ENCODE peak calls at places on chromosomes 3 and 15, in six cellular contexts. One of them, this sample, is unnamed.

GRCh38 chr3:193944161-193944884 is 191.6 kb upstream of the HES1 start:
- DNase-seq in left ventricle myocardium inferior: no peak
- DNase-seq in Peyer's patch: no peak
- DNase-seq in ovary: no peak
- DNase-seq in cardiac muscle cell: no peak
- DNase-seq in brain microvascular endothelial cell: no peak
- DNase-seq in this sample: no peak

GRCh38 chr3:21803604-21804003 is 52.6 kb upstream of the ZNF385D start:
- DNase-seq in brain microvascular endothelial cell: no peak
- DNase-seq in ovary: no peak
- DNase-seq in cardiac muscle cell: no peak
- DNase-seq in Peyer's patch: no peak
- DNase-seq in left ventricle myocardium inferior: no peak
- DNase-seq in this sample: no peak

GRCh38 chr3:21526461-21526860 is 224.5 kb downstream of the ZNF385D start:
- DNase-seq in Peyer's patch: no peak
- DNase-seq in brain microvascular endothelial cell: no peak
- DNase-seq in left ventricle myocardium inferior: no peak
- DNase-seq in ovary: no peak
- DNase-seq in cardiac muscle cell: no peak
- DNase-seq in this sample: no peak

GRCh38 chr3:21979706-21980105 is 228.7 kb upstream of the ZNF385D start:
- DNase-seq in brain microvascular endothelial cell: peak; percentile 83
- DNase-seq in Peyer's patch: no peak
- DNase-seq in left ventricle myocardium inferior: no peak
- DNase-seq in ovary: no peak
- DNase-seq in cardiac muscle cell: no peak
- DNase-seq in this sample: no peak

GRCh38 chr3:157938154-157938774 is 168.0 kb downstream of the SHOX2 start:
- DNase-seq in left ventricle myocardium inferior: no peak
- DNase-seq in Peyer's patch: no peak
- DNase-seq in ovary: no peak
- DNase-seq in cardiac muscle cell: no peak
- DNase-seq in brain microvascular endothelial cell: no peak
- DNase-seq in this sample: no peak

GRCh38 chr3:43627360-43627759 is 5.5 kb upstream of the ANO10 start:
- DNase-seq in brain microvascular endothelial cell: no peak
- DNase-seq in cardiac muscle cell: no peak
- DNase-seq in Peyer's patch: no peak
- DNase-seq in left ventricle myocardium inferior: no peak
- DNase-seq in ovary: no peak
- DNase-seq in this sample: no peak

GRCh38 chr3:173939319-173939718 is 541.8 kb downstream of the NLGN1 start:
- DNase-seq in ovary: no peak
- DNase-seq in Peyer's patch: no peak
- DNase-seq in left ventricle myocardium inferior: no peak
- DNase-seq in cardiac muscle cell: no peak
- DNase-seq in brain microvascular endothelial cell: no peak
- DNase-seq in this sample: no peak

GRCh38 chr3:125087768-125088391 is 32.1 kb upstream of the HEG1 start:
- DNase-seq in ovary: no peak
- DNase-seq in left ventricle myocardium inferior: no peak
- DNase-seq in Peyer's patch: no peak
- DNase-seq in brain microvascular endothelial cell: peak; percentile 85
- DNase-seq in cardiac muscle cell: no peak
- DNase-seq in this sample: no peak

GRCh38 chr3:140117111-140117526 is 182.1 kb downstream of the CLSTN2 start:
- DNase-seq in ovary: no peak
- DNase-seq in brain microvascular endothelial cell: no peak
- DNase-seq in Peyer's patch: no peak
- DNase-seq in left ventricle myocardium inferior: no peak
- DNase-seq in cardiac muscle cell: no peak
- DNase-seq in this sample: no peak

GRCh38 chr3:129025691-129026435 is 24.8 kb downstream of the EFCC1 start:
- DNase-seq in Peyer's patch: no peak
- DNase-seq in left ventricle myocardium inferior: peak; percentile 77
- DNase-seq in cardiac muscle cell: no peak
- DNase-seq in brain microvascular endothelial cell: no peak
- DNase-seq in ovary: peak; percentile 30
- DNase-seq in this sample: no peak

GRCh38 chr3:182323126-182323727 is 470.1 kb upstream of the ATP11B start:
- DNase-seq in cardiac muscle cell: no peak
- DNase-seq in left ventricle myocardium inferior: no peak
- DNase-seq in Peyer's patch: no peak
- DNase-seq in brain microvascular endothelial cell: no peak
- DNase-seq in ovary: no peak
- DNase-seq in this sample: no peak

GRCh38 chr3:159796744-159797143 is 191.9 kb upstream of the IL12A start:
- DNase-seq in brain microvascular endothelial cell: peak; percentile 52
- DNase-seq in Peyer's patch: no peak
- DNase-seq in left ventricle myocardium inferior: no peak
- DNase-seq in cardiac muscle cell: no peak
- DNase-seq in ovary: no peak
- DNase-seq in this sample: no peak

GRCh38 chr3:30688776-30689175 is 82.4 kb downstream of the TGFBR2 start:
- DNase-seq in left ventricle myocardium inferior: no peak
- DNase-seq in ovary: no peak
- DNase-seq in cardiac muscle cell: no peak
- DNase-seq in Peyer's patch: no peak
- DNase-seq in brain microvascular endothelial cell: peak; percentile 7
- DNase-seq in this sample: no peak

GRCh38 chr3:128348805-128349531 is 117.7 kb downstream of the DNAJB8 start:
- DNase-seq in ovary: no peak
- DNase-seq in brain microvascular endothelial cell: no peak
- DNase-seq in left ventricle myocardium inferior: no peak
- DNase-seq in cardiac muscle cell: no peak
- DNase-seq in Peyer's patch: no peak
- DNase-seq in this sample: no peak

GRCh38 chr15:55344206-55344605 is 25.2 kb downstream of the PIGB start:
- DNase-seq in left ventricle myocardium inferior: no peak
- DNase-seq in brain microvascular endothelial cell: peak; percentile 7
- DNase-seq in ovary: no peak
- DNase-seq in cardiac muscle cell: peak; percentile 61
- DNase-seq in Peyer's patch: no peak
- DNase-seq in this sample: no peak

GRCh38 chr15:25240461-25241021 is 198.3 kb downstream of the UBE3A start:
- DNase-seq in left ventricle myocardium inferior: peak; percentile 4
- DNase-seq in brain microvascular endothelial cell: no peak
- DNase-seq in ovary: peak; percentile 12
- DNase-seq in cardiac muscle cell: no peak
- DNase-seq in Peyer's patch: no peak
- DNase-seq in this sample: no peak

GRCh38 chr3:146491303-146491702 is 21.9 kb upstream of the PLSCR2 start:
- DNase-seq in cardiac muscle cell: no peak
- DNase-seq in ovary: no peak
- DNase-seq in left ventricle myocardium inferior: no peak
- DNase-seq in brain microvascular endothelial cell: no peak
- DNase-seq in Peyer's patch: no peak
- DNase-seq in this sample: no peak

GRCh38 chr3:170418422-170419300 is at the start of gene CLDN11:
- DNase-seq in brain microvascular endothelial cell: no peak
- DNase-seq in Peyer's patch: no peak
- DNase-seq in cardiac muscle cell: peak; percentile 70
- DNase-seq in ovary: peak; percentile 88
- DNase-seq in left ventricle myocardium inferior: peak; percentile 40
- DNase-seq in this sample: no peak

GRCh38 chr15:53978248-53978906 is at the start of gene UNC13C:
- DNase-seq in ovary: no peak
- DNase-seq in left ventricle myocardium inferior: peak; percentile 14
- DNase-seq in brain microvascular endothelial cell: peak; percentile 7
- DNase-seq in Peyer's patch: no peak
- DNase-seq in cardiac muscle cell: peak; percentile 68
- DNase-seq in this sample: no peak

GRCh38 chr15:67156426-67156825 is 91.0 kb downstream of the SMAD3 start:
- DNase-seq in left ventricle myocardium inferior: no peak
- DNase-seq in ovary: no peak
- DNase-seq in cardiac muscle cell: no peak
- DNase-seq in Peyer's patch: no peak
- DNase-seq in brain microvascular endothelial cell: no peak
- DNase-seq in this sample: no peak

GRCh38 chr3:118171236-118171852 is 863.3 kb downstream of the IGSF11 start:
- DNase-seq in left ventricle myocardium inferior: no peak
- DNase-seq in cardiac muscle cell: no peak
- DNase-seq in ovary: no peak
- DNase-seq in Peyer's patch: no peak
- DNase-seq in brain microvascular endothelial cell: no peak
- DNase-seq in this sample: no peak

GRCh38 chr3:58333206-58334012 is 717 bp downstream of the PXK start:
- DNase-seq in Peyer's patch: peak; percentile 65
- DNase-seq in ovary: peak; percentile 44
- DNase-seq in cardiac muscle cell: peak; percentile 49
- DNase-seq in brain microvascular endothelial cell: no peak
- DNase-seq in left ventricle myocardium inferior: no peak
- DNase-seq in this sample: peak; percentile 12

GRCh38 chr15:80856809-80857377 is 77.7 kb downstream of the CEMIP start:
- DNase-seq in ovary: peak; percentile 41
- DNase-seq in Peyer's patch: no peak
- DNase-seq in left ventricle myocardium inferior: peak; percentile 75
- DNase-seq in cardiac muscle cell: no peak
- DNase-seq in brain microvascular endothelial cell: no peak
- DNase-seq in this sample: no peak

DNA sequence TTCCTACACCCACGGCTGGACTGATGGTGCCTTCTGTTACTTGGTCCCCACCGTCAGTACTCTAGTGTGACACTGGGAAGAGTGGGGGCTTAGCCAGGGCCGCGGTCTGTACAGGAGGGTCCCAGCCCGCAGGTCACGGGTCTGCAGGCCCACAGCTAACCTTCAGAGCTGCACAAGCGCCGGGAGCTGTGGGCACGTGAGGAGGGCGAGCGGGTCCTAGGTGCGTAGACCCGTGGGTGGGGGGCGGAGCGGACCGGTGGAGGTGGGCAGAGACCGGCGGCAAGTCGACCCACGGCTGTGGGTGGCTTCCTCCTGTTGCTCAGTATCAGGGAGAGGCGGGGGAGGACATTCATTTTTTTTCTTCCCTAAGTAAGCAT is 1.2 kb downstream of the TNFAIP8L3 start:
- DNase-seq in left ventricle myocardium inferior: no peak
- DNase-seq in brain microvascular endothelial cell: no peak
- DNase-seq in cardiac muscle cell: no peak
- DNase-seq in Peyer's patch: no peak
- DNase-seq in ovary: no peak
- DNase-seq in this sample: no peak
- H3K27me3 ChIP-seq in left ventricle myocardium inferior: peaks cover 15% of the 10 kb centered on the region
- H3K27me3 ChIP-seq in brain microvascular endothelial cell: peaks cover 5% of the 10 kb centered on the region
- H3K27me3 ChIP-seq in cardiac muscle cell: peaks cover 94% of the 10 kb centered on the region
- H3K27me3 ChIP-seq in Peyer's patch: no peaks in the 10 kb centered on the region
- H3K27me3 ChIP-seq in ovary: no peaks in the 10 kb centered on the region
- H3K27me3 ChIP-seq in this sample: peaks cover 63% of the 10 kb centered on the region

GRCh38 chr15:91099616-91100560 is at the start of gene SV2B:
- DNase-seq in left ventricle myocardium inferior: peak; percentile 27
- DNase-seq in cardiac muscle cell: peak; percentile 66
- DNase-seq in ovary: no peak
- DNase-seq in brain microvascular endothelial cell: peak; percentile 35
- DNase-seq in Peyer's patch: no peak
- DNase-seq in this sample: peak; percentile 55

GRCh38 chr15:91101356-91101920 is 1.4 kb downstream of the SV2B start:
- DNase-seq in left ventricle myocardium inferior: no peak
- DNase-seq in cardiac muscle cell: no peak
- DNase-seq in ovary: no peak
- DNase-seq in Peyer's patch: no peak
- DNase-seq in brain microvascular endothelial cell: no peak
- DNase-seq in this sample: no peak

GRCh38 chr15:91102546-91103330 is 2.7 kb downstream of the SV2B start:
- DNase-seq in ovary: no peak
- DNase-seq in brain microvascular endothelial cell: no peak
- DNase-seq in left ventricle myocardium inferior: peak; percentile 31
- DNase-seq in Peyer's patch: no peak
- DNase-seq in cardiac muscle cell: no peak
- DNase-seq in this sample: no peak

GRCh38 chr15:91100561-91101355 is 701 bp downstream of the SV2B start:
- DNase-seq in ovary: no peak
- DNase-seq in Peyer's patch: no peak
- DNase-seq in left ventricle myocardium inferior: no peak
- DNase-seq in brain microvascular endothelial cell: no peak
- DNase-seq in cardiac muscle cell: no peak
- DNase-seq in this sample: no peak

GRCh38 chr15:91104111-91104510 is 4.1 kb downstream of the SV2B start:
- DNase-seq in cardiac muscle cell: no peak
- DNase-seq in left ventricle myocardium inferior: peak; percentile 59
- DNase-seq in Peyer's patch: no peak
- DNase-seq in ovary: no peak
- DNase-seq in brain microvascular endothelial cell: no peak
- DNase-seq in this sample: no peak
- H3K27me3 ChIP-seq in cardiac muscle cell: peaks cover 63% of the 10 kb centered on the region
- H3K27me3 ChIP-seq in left ventricle myocardium inferior: peaks cover 22% of the 10 kb centered on the region
- H3K27me3 ChIP-seq in Peyer's patch: no peaks in the 10 kb centered on the region
- H3K27me3 ChIP-seq in ovary: no peaks in the 10 kb centered on the region
- H3K27me3 ChIP-seq in brain microvascular endothelial cell: peaks cover 23% of the 10 kb centered on the region
- H3K27me3 ChIP-seq in this sample: peaks cover 68% of the 10 kb centered on the region

GRCh38 chr3:195221876-195222617 is 48.9 kb downstream of the XXYLT1 start:
- DNase-seq in left ventricle myocardium inferior: no peak
- DNase-seq in Peyer's patch: peak; percentile 8
- DNase-seq in ovary: no peak
- DNase-seq in brain microvascular endothelial cell: no peak
- DNase-seq in cardiac muscle cell: no peak
- DNase-seq in this sample: no peak
- H3K27me3 ChIP-seq in left ventricle myocardium inferior: no peaks in the 10 kb centered on the region
- H3K27me3 ChIP-seq in Peyer's patch: no peaks in the 10 kb centered on the region
- H3K27me3 ChIP-seq in ovary: no peaks in the 10 kb centered on the region
- H3K27me3 ChIP-seq in brain microvascular endothelial cell: no peaks in the 10 kb centered on the region
- H3K27me3 ChIP-seq in cardiac muscle cell: no peaks in the 10 kb centered on the region
- H3K27me3 ChIP-seq in this sample: no peaks in the 10 kb centered on the region

GRCh38 chr3:32819581-32820348 is 2.0 kb downstream of the TRIM71 start:
- DNase-seq in ovary: no peak
- DNase-seq in cardiac muscle cell: peak; percentile 58
- DNase-seq in brain microvascular endothelial cell: no peak
- DNase-seq in Peyer's patch: no peak
- DNase-seq in left ventricle myocardium inferior: no peak
- DNase-seq in this sample: no peak

GRCh38 chr3:32821686-32822296 is 4.0 kb downstream of the TRIM71 start:
- DNase-seq in Peyer's patch: no peak
- DNase-seq in ovary: no peak
- DNase-seq in brain microvascular endothelial cell: no peak
- DNase-seq in left ventricle myocardium inferior: no peak
- DNase-seq in cardiac muscle cell: peak; percentile 71
- DNase-seq in this sample: no peak

GRCh38 chr3:32820971-32821685 is 3.3 kb downstream of the TRIM71 start:
- DNase-seq in left ventricle myocardium inferior: no peak
- DNase-seq in ovary: no peak
- DNase-seq in brain microvascular endothelial cell: no peak
- DNase-seq in Peyer's patch: no peak
- DNase-seq in cardiac muscle cell: no peak
- DNase-seq in this sample: no peak

GRCh38 chr3:32819086-32819450 is 1.3 kb downstream of the TRIM71 start:
- DNase-seq in left ventricle myocardium inferior: no peak
- DNase-seq in Peyer's patch: no peak
- DNase-seq in brain microvascular endothelial cell: no peak
- DNase-seq in cardiac muscle cell: no peak
- DNase-seq in ovary: no peak
- DNase-seq in this sample: no peak

DNA sequence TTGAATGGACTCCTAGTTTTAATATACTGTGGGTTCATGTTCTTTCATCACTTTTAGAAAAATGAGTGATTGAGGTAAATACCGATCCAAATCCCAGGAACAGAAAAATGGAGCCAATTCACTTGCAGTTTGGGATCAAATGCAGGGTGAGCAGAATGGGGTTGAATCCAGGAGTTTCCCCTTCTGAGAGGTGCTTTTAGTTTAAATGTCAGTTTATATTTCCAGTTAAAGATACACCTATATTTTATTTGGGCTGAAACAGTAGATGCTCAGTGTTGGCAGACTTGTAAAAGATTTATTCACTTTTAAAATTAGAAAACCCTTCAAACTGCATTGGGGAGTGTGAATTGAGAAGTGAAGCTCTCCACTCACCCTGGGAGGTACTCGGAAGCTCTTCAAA is 2.6 kb downstream of the TRIM71 start:
- DNase-seq in brain microvascular endothelial cell: no peak
- DNase-seq in ovary: no peak
- DNase-seq in left ventricle myocardium inferior: no peak
- DNase-seq in Peyer's patch: no peak
- DNase-seq in cardiac muscle cell: no peak
- DNase-seq in this sample: no peak
- H3K27me3 ChIP-seq in brain microvascular endothelial cell: peaks cover 71% of the 10 kb centered on the region
- H3K27me3 ChIP-seq in ovary: no peaks in the 10 kb centered on the region
- H3K27me3 ChIP-seq in left ventricle myocardium inferior: peaks cover 95% of the 10 kb centered on the region
- H3K27me3 ChIP-seq in Peyer's patch: no peaks in the 10 kb centered on the region
- H3K27me3 ChIP-seq in cardiac muscle cell: no peaks in the 10 kb centered on the region
- H3K27me3 ChIP-seq in this sample: peaks cover 38% of the 10 kb centered on the region